ENCODE peak calls at places on chromosomes 5 and 9, in eight cellular contexts. Y is left ventricle myocardium inferior; E is GF-D8; J is NCI-H460; P is stimulated activated CD8-positive, alpha-beta memory T cell treated with anti-CD3 and anti-CD28 coated beads, Interleukin-7, amount 100 ng/mL, for 1 hour; G is progenitor cell of endocrine pancreas; W is left cardiac atrium; X is Jurkat, Clone E6-1. N is an unnamed sample.

GRCh38 chr5:54180616-54181015 is 129.8 kb downstream of the ARL15 start:
- DNase-seq in P (no peak), W (no peak), G (no peak), X (no peak), E (no peak), Y (no peak), J (no peak), N (no peak)

GRCh38 chr9:73270967-73271722 is 119.5 kb downstream of the ANXA1 start:
- DNase-seq in E (peak), P (no peak), J (peak), W (no peak), G (no peak), X (no peak), Y (no peak), N (peak)

GRCh38 chr9:88534456-88535225 is at the start of gene NXNL2:
- DNase-seq in E (no peak), X (peak), P (peak), G (peak), Y (peak), J (peak), W (peak), N (no peak)

GRCh38 chr5:5799229-5799628 is 376.8 kb downstream of the ICE1 start:
- DNase-seq in J (no peak), G (no peak), P (no peak), Y (no peak), E (no peak), X (no peak), W (no peak), N (no peak)

GRCh38 chr5:82387819-82388166 is 109.6 kb upstream of the RPS23 start:
- DNase-seq in G (no peak), Y (no peak), J (no peak), X (no peak), P (no peak), E (no peak), W (no peak), N (no peak)

GRCh38 chr5:92513067-92513466 is 1068.0 kb downstream of the NR2F1-AS1 start:
- DNase-seq in J (no peak), P (no peak), E (no peak), W (no peak), Y (no peak), X (no peak), G (no peak), N (no peak)

GRCh38 chr5:139462582-139463276 is at the start of gene ECSCR:
- DNase-seq in J (no peak), X (no peak), E (no peak), P (no peak), W (peak), Y (peak), G (no peak), N (no peak)

GRCh38 chr5:140362875-140363630 is 3.1 kb downstream of the SLC4A9 start:
- DNase-seq in P (peak), J (peak), W (peak), Y (peak), X (no peak), G (peak), E (no peak), N (peak)

GRCh38 chr9:5622019-5622418 is 6.9 kb upstream of the RIC1 start:
- DNase-seq in Y (no peak), G (no peak), W (no peak), P (no peak), E (no peak), X (no peak), J (no peak), N (no peak)

N was measured in Kasumi-1.